ENCODE peak calls at places on chromosomes 1 and 21, in five cellular contexts. X, G, E, U and W are unnamed samples.

GRCh38 chr1:211174375-211174774 is 40.4 kb upstream of the KCNH1 start:
- DNase-seq in U (no peak), E (no peak), X (no peak), G (no peak), W (no peak)

GRCh38 chr21:37198989-37199924 is 67.9 kb downstream of the VPS26C start:
- DNase-seq in G (peak; percentile 66), E (no peak), U (no peak), X (no peak), W (no peak)

GRCh38 chr21:24045775-24046215 is 1561.5 kb downstream of the MRPL39 start:
- DNase-seq in U (peak; percentile 13), E (peak; percentile 9), X (peak; percentile 1), G (no peak), W (peak; percentile 57)

GRCh38 chr1:159828916-159829634 is 2.4 kb downstream of the SLAMF8 start:
- DNase-seq in X (peak; percentile 68), U (peak; percentile 75), G (peak; percentile 29), E (peak; percentile 60), W (peak; percentile 73)

GRCh38 chr1:6157132-6157527 is 23.0 kb downstream of the CHD5 start:
- DNase-seq in X (no peak), U (no peak), G (no peak), E (no peak), W (no peak)

GRCh38 chr1:3074800-3075199 is 5.8 kb downstream of the PRDM16 start:
- DNase-seq in G (no peak), E (no peak), U (no peak), X (no peak), W (no peak)

GRCh38 chr1:212132040-212132439 is 96.5 kb downstream of the DTL start:
- DNase-seq in X (no peak), U (no peak), E (peak; percentile 26), G (no peak), W (no peak)

GRCh38 chr1:212529211-212529731 is 79.3 kb upstream of the ATF3 start:
- DNase-seq in G (no peak), U (no peak), E (no peak), X (no peak), W (no peak)

GRCh38 chr1:160227045-160227444 is 21.9 kb downstream of the PEA15 start:
- DNase-seq in G (no peak), E (no peak), X (no peak), U (no peak), W (no peak)

GRCh38 chr1:81435175-81435574 is 365.6 kb upstream of the ADGRL2 start:
- DNase-seq in U (no peak), X (no peak), E (no peak), G (no peak), W (no peak)

GRCh38 chr21:17688912-17689874 is 76.5 kb upstream of the BTG3 start:
- DNase-seq in X (no peak), G (peak; percentile 4), U (peak; percentile 33), E (peak; percentile 55), W (no peak)

GRCh38 chr1:229844675-229845074 is 218.6 kb downstream of the URB2 start:
- DNase-seq in X (no peak), U (no peak), G (no peak), E (peak; percentile 38), W (no peak)

GRCh38 chr21:18070392-18070791 is 174.2 kb upstream of the CHODL start:
- DNase-seq in E (no peak), U (no peak), G (no peak), X (no peak), W (no peak)

GRCh38 chr1:42177551-42177981 is 13.0 kb upstream of the GUCA2A start:
- DNase-seq in E (peak; percentile 66), U (no peak), G (no peak), X (no peak), W (no peak)

GRCh38 chr1:5403935-5404334 is 588.3 kb downstream of the NPHP4 start:
- DNase-seq in E (no peak), U (no peak), G (no peak), X (no peak), W (no peak)

GRCh38 chr1:26405281-26405915 is 5.2 kb upstream of the LIN28A start:
- DNase-seq in U (no peak), E (no peak), G (no peak), X (no peak), W (no peak)

GRCh38 chr1:174189424-174190062 is 30.2 kb downstream of the RABGAP1L start:
- DNase-seq in X (no peak), E (no peak), U (peak; percentile 13), G (no peak), W (no peak)

GRCh38 chr1:10471411-10472219 is 714 bp downstream of the DFFA start:
- DNase-seq in U (peak; percentile 62), G (no peak), X (no peak), E (no peak), W (no peak)

GRCh38 chr1:70264875-70265274 is 43.7 kb downstream of the SRSF11 start:
- DNase-seq in E (no peak), U (no peak), X (peak; percentile 5), G (no peak), W (no peak)

GRCh38 chr1:178172939-178173338 is 79.0 kb downstream of the RASAL2 start:
- DNase-seq in U (peak; percentile 57), G (no peak), X (no peak), E (no peak), W (no peak)

GRCh38 chr1:66137235-66137634 is 344.5 kb downstream of the PDE4B start:
- DNase-seq in U (no peak), X (no peak), E (no peak), G (no peak), W (no peak)

GRCh38 chr1:71422221-71422620 is 341.4 kb upstream of the ZRANB2 start:
- DNase-seq in G (no peak), E (no peak), X (no peak), U (no peak), W (no peak)

GRCh38 chr1:233505130-233505529 is 108.8 kb upstream of the KCNK1 start:
- DNase-seq in X (no peak), E (no peak), G (no peak), U (no peak), W (peak; percentile 8)

GRCh38 chr1:234778215-234779159 is 168.5 kb upstream of the IRF2BP2 start:
- DNase-seq in G (no peak), X (peak; percentile 30), U (peak; percentile 50), E (peak; percentile 33), W (no peak)

GRCh38 chr1:67149179-67149770 is 14.5 kb upstream of the C1orf141 start:
- DNase-seq in X (peak; percentile 84), G (peak; percentile 74), E (peak; percentile 86), U (peak; percentile 89), W (peak; percentile 75)

GRCh38 chr21:41726970-41727783 is 39.7 kb downstream of the RIPK4 start:
- DNase-seq in U (no peak), X (no peak), E (peak; percentile 53), G (peak; percentile 61), W (no peak)

GRCh38 chr1:199687321-199687720 is 340.2 kb upstream of the NR5A2 start:
- DNase-seq in X (no peak), E (no peak), G (no peak), U (peak; percentile 46), W (no peak)

GRCh38 chr1:197773856-197774255 is 1.4 kb downstream of the DENND1B start:
- DNase-seq in E (no peak), X (no peak), G (no peak), U (no peak), W (peak; percentile 20)

GRCh38 chr21:35342440-35342839 is 293.3 kb upstream of the RUNX1 start:
- DNase-seq in U (no peak), X (no peak), E (no peak), G (no peak), W (no peak)

GRCh38 chr1:18575620-18576019 is 55.0 kb upstream of the PAX7 start:
- DNase-seq in G (peak; percentile 38), X (peak; percentile 90), U (peak; percentile 97), E (peak; percentile 63), W (no peak)

GRCh38 chr1:34711936-34712688 is 42.7 kb upstream of the GJB5 start:
- DNase-seq in U (no peak), E (no peak), X (no peak), G (no peak), W (no peak)

GRCh38 chr1:159211331-159212136 is 6.9 kb downstream of the ACKR1 start:
- DNase-seq in U (peak; percentile 92), X (peak; percentile 73), E (peak; percentile 60), G (peak; percentile 21), W (peak; percentile 61)

GRCh38 chr21:46153259-46154154 is 1.9 kb downstream of the FTCD start:
- DNase-seq in U (peak; percentile 88), X (peak; percentile 80), G (no peak), E (peak; percentile 82), W (no peak)

GRCh38 chr1:58505286-58505685 is 41.2 kb downstream of the OMA1 start:
- DNase-seq in U (no peak), E (no peak), G (no peak), X (no peak), W (no peak)

GRCh38 chr1:117826119-117826518 is 103.3 kb downstream of the GDAP2 start:
- DNase-seq in X (no peak), E (no peak), G (no peak), U (no peak), W (no peak)
- TF ChIP-seq EZH2phosphoT487 in X (no peak), E (no peak), G (no peak), U (no peak), W (no peak)

DNA sequence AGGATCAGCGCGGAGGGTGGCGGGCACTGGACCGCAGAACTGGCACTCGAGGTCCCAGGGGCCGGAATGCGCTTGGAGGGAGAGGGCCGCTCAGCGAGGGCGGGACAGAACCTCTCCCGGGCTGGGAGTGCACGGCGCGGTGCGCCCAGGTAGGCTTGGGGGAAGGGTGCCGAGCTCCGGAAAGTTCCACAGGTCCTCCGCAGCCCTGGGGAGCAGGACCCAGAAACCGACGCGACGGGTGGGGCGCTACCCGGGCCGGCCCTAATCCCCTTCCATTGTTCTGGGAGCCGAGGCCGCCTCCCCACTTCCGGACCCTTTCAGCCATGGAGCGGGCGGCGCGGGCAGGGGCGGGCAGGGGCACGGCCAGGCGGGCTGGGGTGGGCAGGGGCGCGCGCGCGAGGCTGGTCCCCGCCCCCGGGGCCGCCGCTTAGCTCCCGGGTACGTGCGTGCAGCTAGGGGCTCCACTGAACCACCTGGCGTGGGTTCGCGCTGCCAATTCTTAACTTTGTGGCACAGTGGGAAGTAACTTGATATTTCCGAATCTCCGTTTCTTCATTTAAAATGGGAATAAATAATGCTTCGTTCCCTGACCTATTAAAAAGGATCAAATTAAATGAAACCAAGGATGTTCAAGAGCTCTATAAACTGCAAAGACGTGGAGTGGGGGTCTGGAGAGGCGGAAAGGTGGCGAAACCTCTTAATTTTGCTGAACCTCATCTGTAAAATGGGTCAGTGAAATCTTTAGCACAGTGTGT is 20.7 kb downstream of the LGR6 start:
- DNase-seq in X (peak; percentile 70), E (peak; percentile 40), U (peak; percentile 72), G (no peak), W (no peak)
- TF ChIP-seq EZH2 in X (no peak), E (no peak), U (no peak), G (no peak), W (no peak)

GRCh38 chr1:44653107-44653964 is 20.9 kb downstream of the TMEM53 start:
- DNase-seq in U (no peak), X (no peak), G (no peak), E (no peak), W (no peak)
- TF ChIP-seq CTCF in U (no peak), X (no peak), G (no peak), E (no peak), W (no peak)

GRCh38 chr1:201488817-201489581 is 17.9 kb downstream of the CSRP1 start:
- DNase-seq in U (no peak), G (peak; percentile 68), X (no peak), E (peak; percentile 29), W (no peak)
- TF ChIP-seq EZH2phosphoT487 in U (no peak), G (no peak), X (no peak), E (no peak), W (no peak)